ENCODE peak calls at places on chromosomes 5 and 9, in six cellular contexts. N is DMS 273 treated with DMSO at 0.1 percent for 48 hours, Z is fibroblast of mammary gland, C is fibroblast of lung, R is HFFc6, A is LoVo. L is an unnamed sample.

GRCh38 chr5:64700765-64701164 is 10.5 kb downstream of the SHISAL2B start:
- DNase-seq in N (no peak), Z (no peak), C (no peak), R (no peak), A (no peak), L (no peak)

GRCh38 chr9:123174887-123175518 is 93.4 kb downstream of the STRBP start:
- DNase-seq in N (no peak), Z (no peak), C (no peak), R (no peak), A (no peak), L (no peak)

GRCh38 chr5:926416-927171 is 33.9 kb downstream of the TRIP13 start:
- DNase-seq in N (no peak), Z (no peak), C (peak), R (no peak), A (no peak), L (peak)

GRCh38 chr5:177483042-177483441 is 9.6 kb upstream of the DBN1 start:
- DNase-seq in N (no peak), Z (no peak), C (no peak), R (no peak), A (no peak), L (no peak)

GRCh38 chr5:135213034-135213386 is 179.0 kb upstream of the PITX1 start:
- DNase-seq in N (no peak), Z (no peak), C (no peak), R (no peak), A (no peak), L (no peak)

GRCh38 chr9:105146677-105147076 is 97.8 kb upstream of the SLC44A1 start:
- DNase-seq in N (no peak), Z (no peak), C (no peak), R (no peak), A (no peak), L (no peak)

GRCh38 chr9:126114409-126114760 is 212.2 kb upstream of the MVB12B start:
- DNase-seq in N (no peak), Z (no peak), C (no peak), R (no peak), A (no peak), L (no peak)

GRCh38 chr5:105030153-105030552 is 1467.6 kb upstream of the NUDT12 start:
- DNase-seq in N (no peak), Z (no peak), C (no peak), R (no peak), A (no peak), L (no peak)

L was measured in choroid plexus epithelial cell.